ENCODE peak calls at places on chromosome 15, in nine cellular contexts. O is endothelial cell; Y is NB4; N is kidney; W is nephron progenitor cell; R is right lobe of liver; B is CD8-positive, alpha-beta T cell; G is gastrocnemius medialis; U is dorsolateral prefrontal cortex. J is an unnamed sample.

GRCh38 chr15:74263473-74263872 is 27.3 kb downstream of the CCDC33 start:
- DNase-seq in O (no peak), Y (peak), N (no peak), W (no peak), R (no peak), B (no peak), G (no peak), U (no peak), J (no peak)

GRCh38 chr15:100733786-100734185 is 131.4 kb downstream of the ASB7 start:
- DNase-seq in O (no peak), Y (no peak), N (no peak), W (no peak), R (no peak), B (no peak), G (no peak), U (no peak), J (no peak)

GRCh38 chr15:42593143-42593542 is 17.7 kb downstream of the STARD9 start:
- DNase-seq in O (no peak), Y (no peak), N (no peak), W (no peak), R (no peak), B (no peak), G (peak), U (no peak), J (no peak)

GRCh38 chr15:96230557-96231181 is 99.8 kb upstream of the NR2F2 start:
- DNase-seq in O (no peak), Y (no peak), N (no peak), W (no peak), R (no peak), B (no peak), G (no peak), U (no peak), J (no peak)

GRCh38 chr15:33211409-33211808 is 16.9 kb upstream of the FMN1 start:
- DNase-seq in O (no peak), Y (no peak), N (no peak), W (no peak), R (no peak), B (no peak), G (peak), U (no peak), J (no peak)

GRCh38 chr15:100687532-100688215 is 85.3 kb downstream of the ASB7 start:
- DNase-seq in O (no peak), Y (no peak), N (no peak), W (no peak), R (no peak), B (no peak), G (no peak), U (no peak), J (no peak)

GRCh38 chr15:76199106-76200082 is 111.9 kb downstream of the ETFA start:
- DNase-seq in O (no peak), Y (no peak), N (peak), W (no peak), R (no peak), B (no peak), G (peak), U (peak), J (no peak)

GRCh38 chr15:84006467-84006866 is 229.1 kb upstream of the GOLGA6L4 start:
- DNase-seq in O (no peak), Y (no peak), N (no peak), W (no peak), R (no peak), B (no peak), G (no peak), U (no peak), J (no peak)

GRCh38 chr15:54212635-54213034 is 234.4 kb downstream of the UNC13C start:
- DNase-seq in O (no peak), Y (no peak), N (no peak), W (no peak), R (no peak), B (no peak), G (no peak), U (no peak), J (no peak)

GRCh38 chr15:22952826-22953579 is 27.2 kb downstream of the CYFIP1 start:
- DNase-seq in O (no peak), Y (no peak), N (no peak), W (no peak), R (no peak), B (no peak), G (no peak), U (peak), J (no peak)

DNA sequence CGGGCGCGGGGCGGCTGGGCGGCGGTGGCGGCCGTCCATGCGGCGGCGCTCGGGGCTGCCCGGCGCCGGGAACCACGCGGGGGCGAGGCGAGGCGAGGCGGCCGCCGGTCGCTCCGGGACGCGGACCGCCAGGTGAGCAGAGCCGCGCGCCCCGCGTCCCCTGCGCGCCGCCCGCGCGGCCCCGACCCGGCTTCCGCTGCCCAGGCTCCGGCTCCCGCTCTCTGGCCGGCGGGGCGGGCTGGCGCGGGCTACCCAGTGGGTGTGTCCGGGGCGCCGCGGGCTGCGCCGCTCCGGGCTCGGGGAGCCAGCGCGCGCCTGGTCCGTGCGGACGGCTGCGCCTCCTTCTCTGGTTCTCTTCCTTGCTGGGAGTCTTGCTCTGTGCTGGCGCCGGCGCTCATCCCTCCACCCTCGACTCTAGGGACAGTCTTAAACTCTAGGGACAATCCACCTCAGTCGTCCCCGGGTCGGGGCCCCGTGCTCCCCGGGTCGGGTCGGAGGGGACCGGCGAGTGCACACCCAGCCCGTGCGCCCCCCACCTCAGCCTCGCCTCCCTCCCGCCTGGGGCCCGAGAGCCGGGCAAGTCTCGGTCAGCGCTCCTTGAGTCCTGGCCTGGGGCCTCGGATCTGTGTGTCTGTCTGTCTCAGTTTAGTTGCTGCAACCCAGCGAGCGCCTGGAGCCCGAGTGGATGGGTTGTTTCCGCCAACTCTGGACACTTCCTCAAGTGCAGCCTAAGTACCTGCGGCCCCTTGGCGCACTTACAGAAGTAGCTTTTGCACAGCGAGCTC is 488 bp downstream of the THSD4 start:
- DNase-seq in O (peak), Y (no peak), N (peak), W (peak), R (peak), B (no peak), G (peak), U (no peak), J (peak)
- TF ChIP-seq CTCF in O (no peak), Y (no peak), N (no peak), W (no peak), R (no peak), B (no peak), G (no peak), U (no peak), J (no peak)

GRCh38 chr15:69071265-69071664 is 56.8 kb downstream of the NOX5 start:
- DNase-seq in O (no peak), Y (no peak), N (no peak), W (no peak), R (no peak), B (no peak), G (no peak), U (no peak), J (no peak)
- TF ChIP-seq CTCF in O (no peak), Y (no peak), N (no peak), W (no peak), R (no peak), B (no peak), G (no peak), U (no peak), J (no peak)

GRCh38 chr15:77871838-77872371 is 205.6 kb downstream of the TBC1D2B start:
- DNase-seq in O (peak), Y (peak), N (peak), W (no peak), R (peak), B (no peak), G (no peak), U (peak), J (no peak)
- TF ChIP-seq CTCF in O (peak), Y (peak), N (no peak), W (no peak), R (no peak), B (no peak), G (no peak), U (no peak), J (peak)

GRCh38 chr15:73015493-73015892 is 36.8 kb upstream of the NEO1 start:
- DNase-seq in O (no peak), Y (no peak), N (no peak), W (no peak), R (no peak), B (no peak), G (no peak), U (no peak), J (no peak)
- TF ChIP-seq CTCF in O (no peak), Y (no peak), N (no peak), W (no peak), R (no peak), B (no peak), G (no peak), U (no peak), J (no peak)

GRCh38 chr15:65981837-65982696 is 112.8 kb downstream of the RAB11A start:
- DNase-seq in O (peak), Y (peak), N (peak), W (peak), R (no peak), B (peak), G (no peak), U (peak), J (peak)
- TF ChIP-seq CTCF in O (peak), Y (peak), N (no peak), W (peak), R (no peak), B (peak), G (no peak), U (peak), J (no peak)

DNA sequence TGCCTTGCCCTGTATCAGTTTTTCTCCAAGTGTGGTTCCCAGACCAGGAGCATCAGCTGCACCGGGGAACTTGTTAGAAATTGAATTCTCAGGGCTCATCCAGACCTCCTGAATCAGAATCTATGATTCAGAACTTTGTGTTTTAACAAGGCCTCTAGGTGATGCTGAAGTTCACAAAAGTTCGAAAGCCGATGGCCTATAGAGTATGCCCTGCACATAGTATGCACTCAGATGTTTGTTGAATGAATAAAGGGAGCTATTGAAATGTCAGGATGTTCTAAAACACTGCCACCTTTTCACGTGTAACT is 666 bp upstream of the LARP6 start:
- DNase-seq in O (no peak), Y (no peak), N (no peak), W (no peak), R (no peak), B (no peak), G (no peak), U (no peak), J (no peak)
- TF ChIP-seq CTCF in O (no peak), Y (no peak), N (no peak), W (no peak), R (no peak), B (no peak), G (no peak), U (peak), J (no peak)

GRCh38 chr15:70584838-70585706 is 178.3 kb downstream of the UACA start:
- DNase-seq in O (peak), Y (peak), N (no peak), W (peak), R (no peak), B (peak), G (no peak), U (no peak), J (peak)
- TF ChIP-seq CTCF in O (peak), Y (peak), N (peak), W (peak), R (peak), B (peak), G (no peak), U (no peak), J (peak)

GRCh38 chr15:50686468-50687301 is at the start of gene TRPM7:
- DNase-seq in O (peak), Y (peak), N (peak), W (peak), R (peak), B (peak), G (peak), U (peak), J (peak)
- TF ChIP-seq CTCF in O (no peak), Y (no peak), N (no peak), W (no peak), R (no peak), B (no peak), G (no peak), U (peak), J (no peak)

GRCh38 chr15:62648954-62649353 is 393.6 kb upstream of the TPM1 start:
- DNase-seq in O (no peak), Y (peak), N (no peak), W (no peak), R (no peak), B (no peak), G (no peak), U (no peak), J (no peak)
- TF ChIP-seq CTCF in O (peak), Y (peak), N (peak), W (no peak), R (peak), B (no peak), G (peak), U (no peak), J (no peak)

J was measured in mesothelial cell of epicardium.